ENCODE peak calls at places on chromosomes 12 and 14, in five cellular contexts. S, Q, D, K and O are unnamed samples.

GRCh38 chr12:93571854-93572711 is at the start of gene SOCS2:
- DNase-seq in S (peak; percentile 77), Q (peak; percentile 42), D (peak; percentile 21), K (peak; percentile 53), O (peak; percentile 3)

GRCh38 chr12:64608901-64609542 is 1.3 kb upstream of the RASSF3 start:
- DNase-seq in S (no peak), Q (peak; percentile 77), D (peak; percentile 68), K (peak; percentile 56), O (peak; percentile 20)

GRCh38 chr12:96811083-96811482 is 96.0 kb upstream of the NEDD1 start:
- DNase-seq in S (no peak), Q (no peak), D (peak; percentile 85), K (no peak), O (no peak)

GRCh38 chr12:75685826-75686225 is 174.4 kb upstream of the KRR1 start:
- DNase-seq in S (no peak), Q (no peak), D (no peak), K (no peak), O (no peak)

GRCh38 chr14:90003526-90004312 is 48.0 kb downstream of the TDP1 start:
- DNase-seq in S (no peak), Q (no peak), D (no peak), K (no peak), O (no peak)

GRCh38 chr12:30796891-30797371 is 42.2 kb upstream of the CAPRIN2 start:
- DNase-seq in S (no peak), Q (no peak), D (peak; percentile 47), K (no peak), O (no peak)

GRCh38 chr14:95318870-95319311 is 817 bp downstream of the CLMN start:
- DNase-seq in S (no peak), Q (no peak), D (no peak), K (no peak), O (no peak)

GRCh38 chr12:117587646-117588287 is 226.3 kb upstream of the NOS1 start:
- DNase-seq in S (peak; percentile 82), Q (peak; percentile 68), D (no peak), K (no peak), O (no peak)

GRCh38 chr14:86990396-86990795 is 1002.6 kb downstream of the GALC start:
- DNase-seq in S (no peak), Q (no peak), D (no peak), K (no peak), O (no peak)

GRCh38 chr14:74945261-74945851 is 10.0 kb downstream of the PGF start:
- DNase-seq in S (no peak), Q (no peak), D (no peak), K (no peak), O (no peak)

GRCh38 chr12:42862055-42862454 is 272.5 kb upstream of the PRICKLE1 start:
- DNase-seq in S (no peak), Q (no peak), D (no peak), K (no peak), O (no peak)

GRCh38 chr12:19382111-19382526 is 57.2 kb upstream of the AEBP2 start:
- DNase-seq in S (peak; percentile 24), Q (peak; percentile 63), D (peak; percentile 93), K (no peak), O (no peak)

GRCh38 chr12:72444566-72444965 is 172.4 kb downstream of the TRHDE start:
- DNase-seq in S (no peak), Q (no peak), D (no peak), K (no peak), O (no peak)

GRCh38 chr14:59918824-59919581 is 941 bp upstream of the LRRC9 start:
- DNase-seq in S (no peak), Q (peak; percentile 42), D (peak; percentile 18), K (no peak), O (no peak)

GRCh38 chr12:67355428-67356385 is 86.5 kb downstream of the CAND1 start:
- DNase-seq in S (no peak), Q (peak; percentile 28), D (peak; percentile 69), K (no peak), O (peak; percentile 5)

GRCh38 chr14:90405755-90406154 is 8.9 kb downstream of the CALM1 start:
- DNase-seq in S (no peak), Q (no peak), D (no peak), K (no peak), O (no peak)

GRCh38 chr14:23302290-23303225 is at the start of gene PPP1R3E:
- DNase-seq in S (peak; percentile 83), Q (peak; percentile 76), D (peak; percentile 41), K (peak; percentile 91), O (peak; percentile 74)

GRCh38 chr14:104290058-104290667 is 151.8 kb downstream of the KIF26A start:
- DNase-seq in S (peak; percentile 45), Q (no peak), D (no peak), K (peak; percentile 35), O (no peak)

GRCh38 chr12:1930816-1931597 is 12.6 kb upstream of the CACNA2D4 start:
- DNase-seq in S (no peak), Q (no peak), D (no peak), K (no peak), O (no peak)

GRCh38 chr14:59419383-59419782 is 45.8 kb downstream of the GPR135 start:
- DNase-seq in S (no peak), Q (no peak), D (no peak), K (no peak), O (no peak)

GRCh38 chr12:6067152-6067916 is 57.1 kb downstream of the VWF start:
- DNase-seq in S (no peak), Q (no peak), D (peak; percentile 28), K (no peak), O (no peak)

GRCh38 chr14:51224551-51224950 is 15.5 kb upstream of the TMX1 start:
- DNase-seq in S (no peak), Q (no peak), D (peak; percentile 19), K (no peak), O (no peak)